ENCODE peak calls at places on chromosome 10, in four cellular contexts. P is mesendoderm, H is brain microvascular endothelial cell, D is GM23248. B is an unnamed sample. For H3K36me3, the result is how much of the 10 kb centered on the place peaks cover.

GRCh38 chr10:129056734-129057689 is 410.0 kb upstream of the MGMT start:
- DNase-seq in P (no peak), D (no peak), H (no peak), B (no peak)

GRCh38 chr10:17668435-17669184 is 24.7 kb downstream of the STAM start:
- DNase-seq in D (no peak), H (no peak), P (no peak), B (no peak)

GRCh38 chr10:119290301-119291036 is 83.1 kb downstream of the GRK5 start:
- DNase-seq in P (peak), H (no peak), D (peak), B (no peak)

GRCh38 chr10:70775679-70776454 is 9.3 kb downstream of the TBATA start:
- DNase-seq in D (no peak), H (no peak), P (no peak), B (peak)

GRCh38 chr10:61935085-61935484 is 33.6 kb downstream of the ARID5B start:
- DNase-seq in P (no peak), D (no peak), H (no peak), B (no peak)

GRCh38 chr10:75612904-75613684 is 181.7 kb downstream of the LRMDA start:
- DNase-seq in D (peak), H (no peak), P (no peak), B (no peak)

GRCh38 chr10:11841375-11841774 is 18.2 kb downstream of the PROSER2 start:
- DNase-seq in P (no peak), H (no peak), D (no peak), B (no peak)

GRCh38 chr10:44926771-44927751 is 15.9 kb downstream of the TMEM72 start:
- DNase-seq in D (peak), P (no peak), H (no peak), B (peak)

GRCh38 chr10:4120454-4120853 is 335.4 kb upstream of the KLF6 start:
- DNase-seq in D (no peak), P (no peak), H (no peak), B (no peak)

GRCh38 chr10:132420469-132421376 is 23.7 kb downstream of the PWWP2B start:
- DNase-seq in D (peak), P (no peak), H (no peak), B (peak)

GRCh38 chr10:76717141-76717540 is 920.5 kb downstream of the KCNMA1 start:
- DNase-seq in H (peak), P (no peak), D (peak), B (no peak)

GRCh38 chr10:6115824-6116350 is 27.1 kb downstream of the RBM17 start:
- DNase-seq in P (no peak), H (no peak), D (no peak), B (no peak)

GRCh38 chr10:131676448-131676847 is 224.4 kb upstream of the PPP2R2D start:
- DNase-seq in D (no peak), P (no peak), H (no peak), B (no peak)

GRCh38 chr10:86936661-86937501 is 20.5 kb downstream of the MMRN2 start:
- DNase-seq in H (peak), P (no peak), D (peak), B (no peak)

GRCh38 chr10:91536101-91536500 is 96.8 kb downstream of the PPP1R3C start:
- DNase-seq in P (no peak), H (no peak), D (peak), B (no peak)

GRCh38 chr10:78129211-78129610 is 95.5 kb downstream of the RPS24 start:
- DNase-seq in H (no peak), D (no peak), P (no peak), B (no peak)

GRCh38 chr10:64840341-64840740 is 1319.1 kb downstream of the REEP3 start:
- DNase-seq in H (no peak), P (no peak), D (no peak), B (no peak)

GRCh38 chr10:86650151-86650550 is 4.2 kb upstream of the OPN4 start:
- DNase-seq in H (no peak), P (no peak), D (no peak), B (peak)

GRCh38 chr10:26703974-26704373 is 6.5 kb downstream of the PDSS1 start:
- DNase-seq in D (no peak), H (no peak), P (no peak), B (no peak)

GRCh38 chr10:110058215-110058614 is 50.4 kb downstream of the ADD3 start:
- DNase-seq in H (no peak), P (no peak), D (no peak), B (no peak)

GRCh38 chr10:67609996-67610793 is 85.8 kb downstream of the CTNNA3 start:
- DNase-seq in H (no peak), P (peak), D (peak), B (peak)

GRCh38 chr10:71873582-71874182 is 22.6 kb upstream of the PSAP start:
- DNase-seq in D (no peak), P (no peak), H (no peak), B (no peak)

GRCh38 chr10:74099836-74100235 is 50.8 kb downstream of the AP3M1 start:
- DNase-seq in P (no peak), D (no peak), H (no peak), B (no peak)

GRCh38 chr10:29828440-29828894 is 193.7 kb upstream of the SVIL start:
- DNase-seq in P (no peak), D (no peak), H (no peak), B (no peak)

GRCh38 chr10:6211341-6212265 is 8.9 kb downstream of the PFKFB3 start:
- DNase-seq in P (peak), D (peak), H (no peak), B (peak)

GRCh38 chr10:96470108-96470743 is 43.5 kb downstream of the TLL2 start:
- DNase-seq in D (peak), H (peak), P (peak), B (peak)

GRCh38 chr10:100970076-100970913 is 991 bp downstream of the SEMA4G start:
- DNase-seq in P (peak), D (no peak), H (no peak), B (peak)

GRCh38 chr10:106679314-106679713 is 485.2 kb downstream of the SORCS1 start:
- DNase-seq in P (no peak), D (no peak), H (no peak), B (no peak)

GRCh38 chr10:77505431-77506334 is 131.9 kb downstream of the KCNMA1 start:
- DNase-seq in P (peak), H (peak), D (peak), B (no peak)

GRCh38 chr10:93368210-93368609 is 113.9 kb downstream of the MYOF start:
- DNase-seq in P (no peak), D (no peak), H (no peak), B (no peak)

GRCh38 chr10:95408148-95408930 is 117.5 kb upstream of the PDLIM1 start:
- DNase-seq in H (no peak), P (no peak), D (peak), B (no peak)

GRCh38 chr10:95407546-95407945 is 116.7 kb upstream of the PDLIM1 start:
- DNase-seq in H (no peak), D (no peak), P (no peak), B (no peak)

GRCh38 chr10:95411635-95412034 is 120.8 kb upstream of the PDLIM1 start:
- DNase-seq in P (peak), D (no peak), H (no peak), B (peak)

GRCh38 chr10:95406651-95407280 is 116.0 kb upstream of the PDLIM1 start:
- DNase-seq in P (no peak), H (no peak), D (no peak), B (no peak)

DNA sequence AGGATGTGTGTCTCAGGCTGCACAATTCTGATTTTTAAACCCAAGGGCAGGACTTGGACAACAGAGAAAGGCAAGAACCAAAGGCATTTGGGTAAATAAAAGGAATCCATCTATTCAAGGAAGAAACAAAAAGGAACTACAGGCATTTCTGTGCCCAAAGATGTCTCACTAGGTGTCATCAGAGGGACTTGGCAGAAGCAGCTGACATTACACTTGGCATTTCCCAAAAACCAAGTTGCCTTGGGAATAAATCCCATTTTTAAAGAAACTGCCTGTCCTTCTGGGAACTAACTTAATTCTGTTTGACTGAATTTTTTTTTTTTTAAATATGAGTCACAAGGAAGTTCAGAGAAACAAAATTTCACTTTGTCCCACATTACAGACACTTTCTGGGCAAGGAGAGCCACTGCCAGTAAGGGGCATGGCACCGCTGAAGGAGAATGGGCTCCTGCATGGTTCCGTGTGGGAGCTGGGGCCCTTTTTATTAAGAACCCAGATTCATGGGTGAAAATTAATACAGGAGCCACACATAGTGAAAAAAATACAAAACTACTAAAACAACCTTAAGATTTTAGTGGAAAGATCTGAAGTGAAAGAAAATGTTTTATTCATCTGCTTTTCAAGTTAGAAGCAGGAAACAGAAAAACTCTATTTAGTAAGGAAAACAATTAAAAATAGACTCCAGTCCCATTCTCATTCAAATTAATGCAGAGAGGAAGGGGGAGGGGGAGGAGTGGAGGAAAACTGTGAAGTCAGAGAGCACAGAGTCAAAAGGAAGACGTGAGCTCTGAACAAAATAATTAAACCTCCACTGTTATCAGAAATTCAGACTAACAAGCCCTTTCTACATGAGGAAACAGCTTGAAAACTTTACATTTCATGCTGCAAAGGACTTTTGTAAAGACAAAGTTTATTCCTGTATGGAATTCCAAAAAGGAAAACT is 118.4 kb upstream of the PDLIM1 start:
- DNase-seq in P (peak), D (peak), H (no peak), B (peak)
- H3K4me3 ChIP-seq in P (no peak), D (no peak), H (no peak), B (no peak)

DNA sequence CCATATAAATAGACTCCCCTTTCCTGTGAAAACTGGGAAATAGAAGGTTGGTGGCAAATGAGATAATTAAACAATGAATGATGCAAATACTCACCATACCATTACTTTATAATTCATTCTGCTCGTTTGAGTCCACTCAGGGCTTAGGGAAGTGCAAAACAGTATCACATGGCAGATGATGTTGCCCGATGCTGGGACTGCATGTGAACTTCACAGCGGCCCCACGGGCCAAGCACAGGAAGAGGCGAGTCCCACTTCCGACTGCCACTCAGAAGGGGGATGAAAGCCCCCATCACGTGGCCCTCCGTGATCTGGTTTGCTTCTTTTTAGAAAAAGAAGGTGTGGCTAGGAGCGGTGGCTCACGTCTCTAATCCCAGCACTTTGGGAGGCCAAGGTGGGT is 71.5 kb downstream of the PRPF18 start:
- DNase-seq in H (no peak), D (no peak), P (no peak), B (no peak)
- H3K36me3 ChIP-seq in H (half or more), D (under half), P (under half), B (under half)

GRCh38 chr10:10796061-10796773 is 221.5 kb upstream of the CELF2 start:
- DNase-seq in H (peak), D (peak), P (peak), B (no peak)
- H3K4me3 ChIP-seq in H (no peak), D (peak), P (no peak), B (no peak)

GRCh38 chr10:49528977-49529506 is 9.9 kb downstream of the ERCC6 start:
- DNase-seq in D (no peak), H (no peak), P (no peak), B (no peak)

GRCh38 chr10:49524496-49524895 is 14.4 kb downstream of the ERCC6 start:
- DNase-seq in H (no peak), D (no peak), P (no peak), B (no peak)

GRCh38 chr10:49527061-49527460 is 11.9 kb downstream of the ERCC6 start:
- DNase-seq in D (peak), P (no peak), H (no peak), B (no peak)

GRCh38 chr10:49527850-49528249 is 11.1 kb downstream of the ERCC6 start:
- DNase-seq in P (no peak), D (no peak), H (no peak), B (no peak)

GRCh38 chr10:49526624-49527023 is 12.3 kb downstream of the ERCC6 start:
- DNase-seq in D (peak), H (no peak), P (no peak), B (no peak)
- H3K36me3 ChIP-seq in D (half or more), H (half or more), P (under half), B (under half)

GRCh38 chr10:13087986-13088618 is 11.9 kb upstream of the OPTN start:
- DNase-seq in D (peak), H (peak), P (no peak), B (no peak)
- H3K4me3 ChIP-seq in D (no peak), H (no peak), P (no peak), B (no peak)

DNA sequence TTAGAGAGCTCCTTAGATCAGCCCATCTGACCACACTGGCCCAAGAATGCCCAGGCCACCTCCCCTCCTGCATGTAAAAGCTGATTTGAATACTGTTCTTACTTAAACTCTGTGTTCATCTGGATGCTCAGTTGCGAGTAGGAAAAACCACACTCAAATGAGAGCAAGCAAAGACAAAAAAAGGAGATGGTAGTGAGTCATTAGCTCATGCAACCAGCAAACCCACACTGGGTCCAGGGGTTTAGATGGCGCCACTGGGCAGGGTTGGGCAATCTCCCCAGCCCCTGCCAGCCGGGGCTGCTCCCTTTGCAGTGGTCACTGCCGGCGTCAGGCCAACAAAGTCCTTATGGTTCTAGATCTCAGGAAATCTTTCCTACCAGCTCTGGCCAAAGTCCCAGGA is 32.7 kb downstream of the TSPAN15 start:
- DNase-seq in D (peak), H (no peak), P (no peak), B (no peak)
- H3K36me3 ChIP-seq in D (under half), H (under half), P (under half), B (under half)

DNA sequence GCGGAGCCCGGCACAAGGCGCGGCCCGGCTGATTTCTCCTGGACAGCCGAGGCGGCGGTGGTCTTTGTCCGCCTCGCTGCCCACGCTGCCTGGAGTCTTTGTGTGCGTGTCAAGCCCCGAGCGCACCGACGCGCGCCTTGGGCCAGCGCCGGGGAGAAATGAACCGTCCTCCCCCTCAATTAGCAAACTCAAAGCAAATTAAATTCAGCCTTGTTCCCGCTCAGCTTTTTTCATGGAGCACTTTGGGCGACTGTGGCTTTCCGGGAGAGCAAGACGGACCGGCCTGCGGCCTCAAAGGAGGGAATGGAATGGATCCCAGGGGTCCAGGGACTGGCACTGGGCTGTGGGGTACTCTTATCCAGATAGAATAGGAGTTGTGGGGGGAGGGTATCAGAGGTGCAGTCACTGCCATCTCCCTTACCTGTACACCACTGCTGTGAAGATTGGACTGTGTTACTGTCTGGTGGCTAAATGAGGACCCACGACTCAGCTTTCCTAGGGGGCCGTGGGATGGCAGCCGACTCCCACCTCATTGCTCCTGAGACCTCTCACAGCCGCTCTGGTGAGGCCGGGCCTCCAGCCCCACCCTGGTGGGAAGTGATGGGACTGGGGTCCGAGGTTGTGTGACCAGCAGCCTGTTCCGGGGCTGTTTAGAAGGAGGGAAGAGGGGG is 4.2 kb downstream of the EMX2 start:
- DNase-seq in H (no peak), P (no peak), D (peak), B (no peak)
- H3K4me3 ChIP-seq in H (no peak), P (no peak), D (peak), B (no peak)

DNA sequence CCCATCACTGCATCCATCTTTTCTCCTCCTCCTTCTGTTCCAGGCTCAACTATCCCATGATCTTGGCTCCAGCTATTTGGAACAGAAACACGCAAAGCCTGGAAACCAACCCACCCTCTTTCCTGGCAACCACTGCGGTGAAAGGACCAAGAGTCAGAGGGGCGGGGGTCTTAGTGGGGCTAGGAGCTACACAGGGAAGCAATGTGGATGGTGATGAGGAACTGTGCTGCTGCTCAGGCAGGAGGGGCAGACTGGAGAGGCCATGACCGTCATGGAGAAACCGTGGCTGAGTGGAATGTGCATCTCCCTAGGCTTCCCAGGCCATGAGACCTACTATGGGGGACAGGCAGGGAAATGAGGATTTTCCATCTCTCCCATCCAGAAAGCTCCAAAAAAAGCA is 25.6 kb downstream of the PLAC9 start:
- DNase-seq in H (no peak), D (no peak), P (no peak), B (no peak)
- H3K36me3 ChIP-seq in H (half or more), D (under half), P (under half), B (under half)

GRCh38 chr10:22611425-22612111 is 102.8 kb downstream of the PIP4K2A start:
- DNase-seq in P (no peak), D (no peak), H (no peak), B (no peak)

GRCh38 chr10:22609719-22610118 is 104.7 kb downstream of the PIP4K2A start:
- DNase-seq in D (no peak), H (no peak), P (no peak), B (no peak)

GRCh38 chr10:22613011-22613410 is 101.4 kb downstream of the PIP4K2A start:
- DNase-seq in P (no peak), D (no peak), H (no peak), B (no peak)

GRCh38 chr10:22610595-22610994 is 103.8 kb downstream of the PIP4K2A start:
- DNase-seq in D (no peak), P (no peak), H (no peak), B (peak)

DNA sequence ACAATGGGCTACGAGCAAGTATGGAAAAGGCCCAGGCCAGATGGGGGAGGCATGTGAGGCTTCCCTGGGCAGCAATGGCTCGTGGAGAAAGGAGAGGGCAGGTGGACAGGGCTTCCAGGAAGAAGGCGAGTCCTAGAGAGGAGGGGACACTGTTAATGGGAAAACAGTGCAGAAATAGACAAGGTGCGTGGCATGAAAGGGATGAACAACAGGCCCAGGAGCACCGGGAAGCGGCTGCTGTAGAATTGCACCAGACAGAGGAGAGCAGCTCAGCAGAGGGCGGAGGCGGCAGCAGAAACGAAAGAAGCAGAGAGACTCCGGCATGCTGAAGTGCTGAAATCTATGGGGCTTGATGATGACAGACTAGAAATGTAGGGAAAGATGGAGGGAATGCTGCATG is 102.1 kb downstream of the PIP4K2A start:
- DNase-seq in P (no peak), D (no peak), H (no peak), B (no peak)
- H3K4me3 ChIP-seq in P (no peak), D (no peak), H (no peak), B (no peak)